ENCODE peak calls at places on chromosomes 1 and 21, in nine cellular contexts. N is upper lobe of right lung; I is WTC11; H is prostate gland; P is cardiac fibroblast; K is CD8-positive, alpha-beta T cell; Z is astrocyte of the spinal cord; E is fibroblast of pulmonary artery; A is neural crest cell. D is an unnamed sample.

GRCh38 chr21:42063206-42063577 is 7.9 kb upstream of the UMODL1 start:
- DNase-seq in Z (no peak), A (no peak), E (no peak), K (peak; percentile 48), I (no peak), N (no peak), P (no peak), H (no peak), D (no peak)

GRCh38 chr1:27643626-27644368 is 8.8 kb upstream of the FGR start:
- DNase-seq in I (peak; percentile 75), E (peak; percentile 72), A (peak; percentile 60), Z (peak; percentile 54), P (peak; percentile 72), H (no peak), K (peak; percentile 79), N (no peak), D (peak; percentile 34)

GRCh38 chr1:71049951-71050598 is 2.5 kb upstream of the PTGER3 start:
- DNase-seq in A (peak; percentile 31), Z (peak; percentile 74), N (no peak), P (peak; percentile 85), H (peak; percentile 32), K (no peak), I (no peak), E (peak; percentile 87), D (no peak)

GRCh38 chr1:211607752-211608478 is 29.0 kb upstream of the SLC30A1 start:
- DNase-seq in E (no peak), A (no peak), P (no peak), H (no peak), K (no peak), Z (no peak), N (no peak), I (no peak), D (no peak)

GRCh38 chr1:66533804-66534745 is at the start of gene SGIP1:
- DNase-seq in Z (peak; percentile 76), P (peak; percentile 82), E (peak; percentile 79), K (no peak), A (peak; percentile 14), H (no peak), I (peak; percentile 59), N (peak; percentile 61), D (no peak)

GRCh38 chr1:212181015-212181891 is 104.0 kb upstream of the PPP2R5A start:
- DNase-seq in P (no peak), K (no peak), Z (no peak), A (no peak), N (no peak), E (no peak), H (no peak), I (no peak), D (no peak)

GRCh38 chr1:185541861-185542260 is 192.3 kb upstream of the HMCN1 start:
- DNase-seq in A (no peak), P (peak; percentile 28), I (no peak), E (peak; percentile 55), Z (peak; percentile 52), K (no peak), N (no peak), H (no peak), D (no peak)

GRCh38 chr21:35328856-35329455 is 279.9 kb upstream of the RUNX1 start:
- DNase-seq in E (no peak), H (no peak), K (no peak), A (no peak), P (no peak), Z (no peak), I (no peak), N (no peak), D (no peak)

GRCh38 chr1:201531551-201532425 is 7.1 kb upstream of the NAV1 start:
- DNase-seq in I (no peak), H (no peak), Z (no peak), P (no peak), E (no peak), A (no peak), K (no peak), N (no peak), D (no peak)

GRCh38 chr1:31257213-31257612 is 17.5 kb upstream of the NKAIN1 start:
- DNase-seq in H (no peak), E (no peak), Z (no peak), P (no peak), I (no peak), A (no peak), N (no peak), K (no peak), D (no peak)
- TF ChIP-seq CTCF in H (no peak), E (no peak), Z (no peak), P (no peak), I (no peak), A (no peak), N (no peak), K (no peak), D (no peak)

GRCh38 chr1:160101037-160101716 is 2.8 kb upstream of the IGSF8 start:
- DNase-seq in N (peak; percentile 89), H (peak; percentile 61), P (peak; percentile 73), Z (peak; percentile 48), A (peak; percentile 78), E (peak; percentile 72), I (peak; percentile 86), K (peak; percentile 72), D (peak; percentile 97)
- TF ChIP-seq CTCF in N (peak; percentile 85), H (peak; percentile 83), P (peak; percentile 93), Z (peak; percentile 96), A (peak; percentile 92), E (peak; percentile 87), I (peak; percentile 87), K (peak; percentile 71), D (peak; percentile 96)

GRCh38 chr1:53470584-53470983 is 11.4 kb downstream of the DMRTB1 start:
- DNase-seq in Z (no peak), A (no peak), H (no peak), P (no peak), K (no peak), N (no peak), I (no peak), E (no peak), D (no peak)

GRCh38 chr1:53471000-53471399 is 11.8 kb downstream of the DMRTB1 start:
- DNase-seq in E (no peak), N (no peak), A (no peak), P (no peak), H (no peak), Z (no peak), K (no peak), I (no peak), D (no peak)

GRCh38 chr1:53476579-53476978 is 17.4 kb downstream of the DMRTB1 start:
- DNase-seq in K (no peak), P (no peak), H (no peak), I (no peak), A (no peak), Z (no peak), N (peak; percentile 42), E (no peak), D (no peak)

GRCh38 chr1:53475661-53476060 is 16.5 kb downstream of the DMRTB1 start:
- DNase-seq in P (no peak), E (no peak), H (no peak), I (no peak), A (no peak), N (peak; percentile 13), Z (no peak), K (no peak), D (no peak)

GRCh38 chr1:53473463-53473862 is 14.3 kb downstream of the DMRTB1 start:
- DNase-seq in A (no peak), I (no peak), E (peak; percentile 16), H (no peak), N (no peak), Z (peak; percentile 12), P (peak; percentile 15), K (no peak), D (no peak)
- TF ChIP-seq CTCF in A (peak; percentile 45), I (no peak), E (peak; percentile 44), H (no peak), N (no peak), Z (peak; percentile 56), P (peak; percentile 34), K (peak; percentile 22), D (peak; percentile 42)

DNA sequence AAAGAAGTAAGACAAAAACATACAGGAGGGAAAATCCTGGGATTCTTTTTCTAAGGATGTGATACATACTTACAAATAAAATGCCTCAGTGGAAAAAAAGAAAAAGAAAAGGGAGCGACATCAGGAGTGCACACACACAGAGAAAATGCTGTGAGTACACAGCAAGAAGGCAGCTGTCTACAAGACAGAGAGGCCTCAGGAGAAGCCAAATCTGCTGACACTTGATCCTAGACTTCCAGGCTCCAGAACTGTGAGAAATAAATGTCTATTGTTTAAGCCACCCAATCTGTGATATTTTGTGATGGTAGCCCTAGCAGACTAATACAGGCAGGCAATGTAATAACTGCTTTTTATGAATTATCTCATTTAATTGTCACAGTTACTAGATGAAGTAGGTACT is 17.0 kb upstream of the TRIM45 start:
- DNase-seq in N (no peak), I (no peak), K (no peak), H (no peak), P (no peak), E (no peak), A (no peak), Z (no peak), D (no peak)
- TF ChIP-seq CTCF in N (no peak), I (no peak), K (no peak), H (no peak), P (no peak), E (no peak), A (no peak), Z (no peak), D (no peak)

DNA sequence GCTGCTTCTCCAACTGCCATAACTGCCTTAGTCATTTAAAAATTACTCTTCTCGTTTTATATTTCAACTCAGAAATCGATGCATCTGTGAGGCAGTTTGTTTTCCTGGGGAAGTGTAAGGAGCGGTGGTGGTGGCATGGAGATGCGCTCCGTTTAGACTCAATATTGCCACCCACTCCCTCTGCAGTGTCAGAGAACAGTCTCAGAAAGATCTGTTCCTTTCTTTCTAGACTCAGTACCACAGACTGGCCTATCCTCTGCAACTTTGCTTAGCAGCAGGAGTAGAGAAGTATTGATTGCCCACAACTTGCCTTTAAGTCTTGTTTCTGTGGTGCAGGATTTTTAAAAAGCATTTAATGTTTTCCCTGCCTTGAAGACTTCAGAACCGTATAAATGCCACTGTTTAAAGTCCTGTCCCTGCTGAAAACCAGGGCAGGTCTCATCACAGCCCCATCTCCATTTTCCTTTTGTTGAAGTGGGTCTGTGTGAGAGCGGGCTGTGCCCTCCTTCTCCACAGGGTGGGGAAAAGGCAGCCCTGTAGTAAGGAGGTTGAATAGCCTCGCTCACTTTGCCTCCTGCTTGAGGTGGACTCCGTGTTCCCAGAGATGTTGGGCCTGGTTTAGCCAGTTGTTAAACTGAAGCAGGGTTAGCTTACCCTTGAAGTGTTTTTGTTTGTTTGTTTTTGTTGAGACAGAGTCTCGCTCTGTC is 105.2 kb downstream of the NFIA start:
- DNase-seq in Z (no peak), N (no peak), P (no peak), A (no peak), K (no peak), H (no peak), I (no peak), E (no peak), D (no peak)
- TF ChIP-seq CTCF in Z (no peak), N (no peak), P (no peak), A (no peak), K (no peak), H (no peak), I (no peak), E (no peak), D (no peak)

DNA sequence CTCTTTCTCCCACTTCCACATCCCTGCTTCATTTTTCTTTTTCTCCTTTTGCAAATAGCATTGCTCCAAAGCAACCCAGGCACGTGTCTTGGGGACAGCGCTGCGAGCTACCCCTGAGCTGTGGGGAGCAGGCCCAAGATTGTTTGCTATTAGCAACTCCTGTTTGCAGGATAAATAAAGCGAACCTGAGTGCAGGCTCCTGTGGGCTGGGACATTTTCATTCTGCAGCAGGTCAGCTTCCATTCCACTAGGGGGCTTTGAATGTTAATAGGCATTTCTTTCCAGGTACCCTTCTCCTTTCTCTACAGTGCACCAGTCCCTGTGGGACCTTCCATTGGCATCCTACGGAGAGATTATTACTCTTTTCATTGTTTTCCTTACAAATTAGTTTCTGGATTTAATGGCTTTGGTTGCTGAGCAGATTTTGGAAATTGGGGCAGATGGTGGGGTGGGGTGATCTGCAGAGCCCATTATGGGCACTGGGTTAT is 54.0 kb downstream of the OLFML3 start:
- DNase-seq in H (no peak), E (peak; percentile 16), A (no peak), Z (no peak), I (peak; percentile 56), K (no peak), P (peak; percentile 18), N (no peak), D (no peak)
- TF ChIP-seq CTCF in H (no peak), E (peak; percentile 58), A (peak; percentile 66), Z (peak; percentile 49), I (peak; percentile 58), K (peak; percentile 38), P (peak; percentile 54), N (peak; percentile 54), D (peak; percentile 63)